ENCODE peak calls at places on chromosome 17, in six cellular contexts. Y is stimulated activated CD4-positive, alpha-beta T cell treated with anti-CD3 and anti-CD28 coated beads, Interleukin-2, amount 100 ng/mL, for 48 hours; J is activated effector memory CD4-positive, alpha-beta T cell treated with anti-CD3 and anti-CD28 coated beads, Interleukin-2, amount 50 U/mL, for 16 hours; L is NCI-H345; V is colonic mucosa; B is EL. E is an unnamed sample.
A peak's percentile ranks its signal among the peaks of the same experiment; 100 is the strongest.

GRCh38 chr17:4988168-4988567 is 693 bp upstream of the CAMTA2 start:
- DNase-seq in Y (no peak), J (no peak), L (no peak), V (no peak), B (no peak), E (no peak)

GRCh38 chr17:75875940-75876189 is 2.5 kb downstream of the TRIM47 start:
- DNase-seq in Y (no peak), J (no peak), L (no peak), V (no peak), B (no peak), E (no peak)

GRCh38 chr17:81576621-81577277 is 24.6 kb upstream of the FAAP100 start:
- DNase-seq in Y (no peak), J (no peak), L (no peak), V (no peak), B (peak; percentile 88), E (no peak)

GRCh38 chr17:38864636-38865398 is 5.0 kb upstream of the LASP1 start:
- DNase-seq in Y (no peak), J (no peak), L (no peak), V (no peak), B (peak; percentile 75), E (no peak)

GRCh38 chr17:17018021-17018441 is 24.2 kb upstream of the MPRIP start:
- DNase-seq in Y (no peak), J (peak; percentile 60), L (no peak), V (no peak), B (no peak), E (no peak)

GRCh38 chr17:65855245-65855644 is 293.8 kb upstream of the AXIN2 start:
- DNase-seq in Y (no peak), J (no peak), L (no peak), V (peak; percentile 36), B (peak; percentile 55), E (no peak)

GRCh38 chr17:79801156-79802038 is 4.5 kb upstream of the CBX8 start:
- DNase-seq in Y (no peak), J (no peak), L (no peak), V (no peak), B (no peak), E (no peak)

GRCh38 chr17:31608659-31609254 is 217.3 kb downstream of the RAB11FIP4 start:
- DNase-seq in Y (no peak), J (no peak), L (no peak), V (no peak), B (peak; percentile 39), E (no peak)

GRCh38 chr17:7074931-7075330 is 5.1 kb downstream of the CLEC10A start:
- DNase-seq in Y (no peak), J (peak; percentile 39), L (no peak), V (no peak), B (no peak), E (no peak)

GRCh38 chr17:40496170-40496569 is 5.3 kb downstream of the TNS4 start:
- DNase-seq in Y (no peak), J (no peak), L (no peak), V (no peak), B (no peak), E (no peak)

GRCh38 chr17:54373970-54374369 is 526.7 kb upstream of the TOM1L1 start:
- DNase-seq in Y (no peak), J (no peak), L (no peak), V (no peak), B (no peak), E (no peak)

GRCh38 chr17:29158515-29159275 is 21.5 kb downstream of the MYO18A start:
- DNase-seq in Y (no peak), J (no peak), L (no peak), V (no peak), B (peak; percentile 90), E (no peak)

GRCh38 chr17:41176744-41177387 is 1.2 kb downstream of the KRTAP4-2 start:
- DNase-seq in Y (no peak), J (no peak), L (no peak), V (no peak), B (no peak), E (no peak)

GRCh38 chr17:11736613-11737289 is 138.5 kb downstream of the DNAH9 start:
- DNase-seq in Y (no peak), J (no peak), L (no peak), V (no peak), B (no peak), E (no peak)

GRCh38 chr17:80789356-80789902 is 202.2 kb upstream of the CHMP6 start:
- DNase-seq in Y (no peak), J (peak; percentile 68), L (no peak), V (no peak), B (peak; percentile 93), E (no peak)

E was measured in NCI-H510A.